ENCODE peak calls at places on chromosome 6, in nine cellular contexts. V is adrenal gland, Q is heart left ventricle, A is HCT116, P is transverse colon, S is gastrocnemius medialis, E is esophagus squamous epithelium, T is sigmoid colon, M is body of pancreas. F is an unnamed sample.

GRCh38 chr6:13527669-13528051 is 40.3 kb upstream of the GFOD1 start:
- DNase-seq in V (no peak), Q (no peak), A (no peak), P (no peak), S (no peak), E (no peak), T (no peak), M (no peak), F (no peak)

GRCh38 chr6:5325173-5325572 is 63.9 kb downstream of the FARS2 start:
- DNase-seq in V (no peak), Q (no peak), A (no peak), P (no peak), S (no peak), E (no peak), T (no peak), M (no peak), F (no peak)

GRCh38 chr6:5059036-5059896 is 25.9 kb upstream of the PPP1R3G start:
- DNase-seq in V (no peak), Q (no peak), A (no peak), P (peak), S (no peak), E (no peak), T (no peak), M (no peak), F (no peak)

GRCh38 chr6:122755901-122756300 is 23.6 kb upstream of the FABP7 start:
- DNase-seq in V (no peak), Q (no peak), A (no peak), P (no peak), S (no peak), E (no peak), T (no peak), M (no peak), F (no peak)

GRCh38 chr6:150395388-150396009 is 26.7 kb downstream of the IYD start:
- DNase-seq in V (peak), Q (peak), A (peak), P (peak), S (peak), E (no peak), T (no peak), M (peak), F (no peak)

GRCh38 chr6:118562959-118563358 is 14.9 kb downstream of the PLN start:
- DNase-seq in V (no peak), Q (no peak), A (no peak), P (no peak), S (no peak), E (no peak), T (no peak), M (no peak), F (no peak)

GRCh38 chr6:158284340-158285210 is 27.7 kb upstream of the TULP4 start:
- DNase-seq in V (no peak), Q (no peak), A (no peak), P (no peak), S (no peak), E (no peak), T (no peak), M (no peak), F (peak)

GRCh38 chr6:29887819-29888581 is 54.3 kb upstream of the HLA-A start:
- DNase-seq in V (peak), Q (peak), A (peak), P (peak), S (peak), E (no peak), T (peak), M (peak), F (peak)

GRCh38 chr6:22231616-22232015 is 65.2 kb downstream of the PRL start:
- DNase-seq in V (no peak), Q (no peak), A (no peak), P (no peak), S (no peak), E (no peak), T (no peak), M (no peak), F (no peak)

GRCh38 chr6:31776563-31776960 is 566 bp downstream of the VWA7 start:
- DNase-seq in V (no peak), Q (no peak), A (no peak), P (no peak), S (no peak), E (no peak), T (no peak), M (no peak), F (no peak)

GRCh38 chr6:31777667-31778050 is 531 bp upstream of the VWA7 start:
- DNase-seq in V (no peak), Q (no peak), A (no peak), P (no peak), S (no peak), E (no peak), T (no peak), M (no peak), F (no peak)

GRCh38 chr6:31775184-31775583 is 1.9 kb downstream of the VWA7 start:
- DNase-seq in V (no peak), Q (no peak), A (no peak), P (peak), S (no peak), E (no peak), T (no peak), M (no peak), F (no peak)

GRCh38 chr6:31776961-31777666 is at the start of gene VWA7:
- DNase-seq in V (peak), Q (peak), A (peak), P (peak), S (peak), E (no peak), T (no peak), M (peak), F (peak)

DNA sequence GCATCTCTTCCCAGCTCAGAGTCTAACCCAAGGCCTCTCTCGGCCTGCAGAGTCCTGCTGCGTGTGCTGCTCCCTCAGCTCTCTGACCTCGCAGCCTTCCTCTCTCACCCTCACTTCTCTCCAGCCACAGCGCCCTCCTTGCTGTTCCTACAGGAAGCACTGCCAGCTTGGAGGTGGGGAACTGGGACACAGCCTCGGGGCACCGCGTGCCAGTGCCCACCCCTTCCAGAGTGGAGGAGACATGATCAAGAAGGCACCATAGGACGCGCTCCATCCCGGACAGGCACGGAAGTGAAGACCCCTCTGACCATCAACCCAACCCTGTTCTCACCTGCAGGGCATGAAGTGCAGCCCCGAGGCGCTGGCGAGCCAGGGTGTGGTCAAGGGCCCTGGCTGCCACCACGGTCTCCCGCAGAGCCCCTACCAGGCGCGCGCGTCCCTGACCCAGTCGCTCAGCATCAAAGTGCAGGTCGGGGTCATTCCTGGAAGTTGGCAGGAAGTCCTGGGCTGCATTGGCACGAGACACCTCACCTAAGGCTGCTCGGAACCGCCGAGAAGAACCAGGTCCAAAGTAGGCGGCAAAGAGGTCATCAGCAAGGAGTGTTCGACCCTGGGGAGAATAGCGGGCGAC is 1.4 kb downstream of the VWA7 start:
- DNase-seq in V (no peak), Q (no peak), A (no peak), P (no peak), S (no peak), E (no peak), T (no peak), M (no peak), F (no peak)
- TF ChIP-seq POLR2A in V (no peak), Q (no peak), A (no peak), P (no peak), S (no peak), E (no peak), T (no peak), M (no peak), F (no peak)

DNA sequence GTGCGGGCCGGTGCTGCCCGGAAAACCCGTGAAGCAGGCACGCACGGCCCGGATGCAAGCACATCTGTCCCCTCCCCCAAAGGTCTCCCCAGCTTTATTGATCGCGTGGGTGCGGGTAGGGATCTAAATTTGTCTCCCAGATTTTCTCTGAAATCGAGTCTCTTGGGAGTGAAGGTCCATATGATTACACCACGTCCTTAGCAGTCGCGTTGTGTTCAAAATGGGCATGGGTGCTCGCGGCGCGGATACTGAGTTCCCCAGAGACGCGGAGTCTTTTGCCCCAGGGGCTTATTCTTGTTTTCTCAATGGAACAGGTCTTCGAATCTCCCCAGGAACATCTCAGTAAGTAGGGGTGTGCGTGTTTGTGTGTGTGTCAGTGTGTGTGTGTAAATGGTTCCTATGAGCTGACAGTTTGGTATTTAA is 2.8 kb upstream of the ZNF292 start:
- DNase-seq in V (no peak), Q (no peak), A (no peak), P (no peak), S (no peak), E (no peak), T (no peak), M (no peak), F (no peak)
- H3K4me3 ChIP-seq in V (no peak), Q (peak), A (no peak), P (peak), S (peak), E (peak), T (peak), M (peak), F (peak)

GRCh38 chr6:33049323-33049722 is 24.1 kb downstream of the HLA-DPA1 start:
- DNase-seq in V (no peak), Q (no peak), A (no peak), P (no peak), S (no peak), E (no peak), T (no peak), M (no peak), F (no peak)
- TF ChIP-seq CTCF in V (no peak), Q (no peak), A (no peak), P (no peak), S (no peak), E (no peak), T (no peak), M (no peak), F (no peak)

GRCh38 chr6:43521836-43522235 is 4.9 kb downstream of the POLR1C start:
- DNase-seq in V (no peak), Q (no peak), A (no peak), P (no peak), S (no peak), E (no peak), T (no peak), M (no peak), F (no peak)

GRCh38 chr6:43523282-43523681 is 6.4 kb downstream of the POLR1C start:
- DNase-seq in V (no peak), Q (no peak), A (no peak), P (no peak), S (no peak), E (no peak), T (no peak), M (no peak), F (no peak)

GRCh38 chr6:43520097-43520496 is 3.2 kb downstream of the POLR1C start:
- DNase-seq in V (no peak), Q (no peak), A (no peak), P (no peak), S (no peak), E (no peak), T (no peak), M (no peak), F (no peak)

GRCh38 chr6:43524483-43524961 is 7.6 kb downstream of the POLR1C start:
- DNase-seq in V (no peak), Q (no peak), A (no peak), P (no peak), S (no peak), E (no peak), T (no peak), M (no peak), F (no peak)

GRCh38 chr6:43522547-43523263 is 5.8 kb downstream of the POLR1C start:
- DNase-seq in V (no peak), Q (no peak), A (no peak), P (no peak), S (no peak), E (no peak), T (no peak), M (no peak), F (no peak)
- TF ChIP-seq POLR2A in V (no peak), Q (no peak), A (no peak), P (no peak), S (no peak), E (no peak), T (no peak), M (no peak), F (no peak)

GRCh38 chr6:14910692-14911547 is 334.9 kb upstream of the JARID2 start:
- DNase-seq in V (peak), Q (peak), A (no peak), P (peak), S (peak), E (no peak), T (peak), M (peak), F (peak)
- H3K4me3 ChIP-seq in V (no peak), Q (no peak), A (no peak), P (no peak), S (no peak), E (no peak), T (no peak), M (no peak), F (no peak)

GRCh38 chr6:81752969-81753708 is 658 bp upstream of the TENT5A start:
- DNase-seq in V (peak), Q (peak), A (peak), P (peak), S (peak), E (peak), T (peak), M (peak), F (peak)
- TF ChIP-seq CTCF in V (peak), Q (no peak), A (no peak), P (no peak), S (no peak), E (no peak), T (no peak), M (peak), F (no peak)

GRCh38 chr6:12232821-12233220 is 57.3 kb upstream of the EDN1 start:
- DNase-seq in V (no peak), Q (no peak), A (no peak), P (no peak), S (no peak), E (no peak), T (no peak), M (no peak), F (no peak)

GRCh38 chr6:12233693-12234551 is 56.2 kb upstream of the EDN1 start:
- DNase-seq in V (peak), Q (peak), A (peak), P (peak), S (peak), E (no peak), T (no peak), M (peak), F (no peak)

GRCh38 chr6:12229332-12229731 is 60.8 kb upstream of the EDN1 start:
- DNase-seq in V (no peak), Q (no peak), A (no peak), P (no peak), S (no peak), E (no peak), T (no peak), M (no peak), F (no peak)

GRCh38 chr6:12230523-12230922 is 59.6 kb upstream of the EDN1 start:
- DNase-seq in V (no peak), Q (no peak), A (no peak), P (no peak), S (no peak), E (no peak), T (no peak), M (no peak), F (no peak)

DNA sequence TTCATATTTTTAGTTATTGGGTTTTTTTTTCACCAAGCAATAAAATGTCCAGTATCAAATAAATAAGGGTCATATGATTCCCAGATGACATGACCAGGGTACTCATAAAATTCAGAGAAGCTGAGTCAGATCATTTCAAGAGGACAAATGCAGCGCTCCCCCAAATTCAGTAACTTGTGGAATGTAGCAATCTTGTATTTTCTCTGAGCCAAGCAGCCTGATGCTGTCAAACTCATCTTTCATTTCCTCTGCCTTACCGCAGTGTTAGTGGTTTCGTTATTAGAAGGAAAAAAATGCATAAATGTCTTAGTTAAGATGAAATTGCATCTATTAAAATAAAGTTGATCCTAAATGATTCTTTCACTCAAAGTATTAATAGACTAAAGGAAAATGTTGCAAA is 57.8 kb upstream of the EDN1 start:
- DNase-seq in V (no peak), Q (no peak), A (no peak), P (no peak), S (no peak), E (no peak), T (no peak), M (no peak), F (no peak)
- TF ChIP-seq POLR2A in V (no peak), Q (no peak), A (no peak), P (no peak), S (no peak), E (no peak), T (no peak), M (no peak), F (no peak)

GRCh38 chr6:106055442-106055975 is 30.6 kb upstream of the PRDM1 start:
- DNase-seq in V (no peak), Q (no peak), A (no peak), P (no peak), S (no peak), E (no peak), T (no peak), M (no peak), F (no peak)
- H3K4me3 ChIP-seq in V (no peak), Q (no peak), A (no peak), P (no peak), S (no peak), E (no peak), T (no peak), M (no peak), F (no peak)

GRCh38 chr6:42088101-42088591 is 37.8 kb downstream of the TAF8 start:
- DNase-seq in V (no peak), Q (peak), A (no peak), P (no peak), S (no peak), E (no peak), T (no peak), M (peak), F (no peak)

GRCh38 chr6:42083530-42083929 is 33.2 kb downstream of the TAF8 start:
- DNase-seq in V (no peak), Q (no peak), A (no peak), P (no peak), S (no peak), E (no peak), T (no peak), M (no peak), F (no peak)

GRCh38 chr6:42084889-42085288 is 34.6 kb downstream of the TAF8 start:
- DNase-seq in V (no peak), Q (no peak), A (no peak), P (no peak), S (no peak), E (no peak), T (no peak), M (no peak), F (no peak)

GRCh38 chr6:42086665-42087050 is 36.3 kb downstream of the TAF8 start:
- DNase-seq in V (no peak), Q (no peak), A (no peak), P (no peak), S (no peak), E (no peak), T (no peak), M (no peak), F (no peak)

GRCh38 chr6:42086046-42086664 is 35.8 kb downstream of the TAF8 start:
- DNase-seq in V (no peak), Q (no peak), A (no peak), P (no peak), S (no peak), E (no peak), T (no peak), M (peak), F (no peak)
- TF ChIP-seq CTCF in V (no peak), Q (no peak), A (no peak), P (peak), S (peak), E (peak), T (no peak), M (peak), F (no peak)

GRCh38 chr6:43053545-43054205 is at the start of gene CUL7:
- DNase-seq in V (peak), Q (peak), A (peak), P (peak), S (peak), E (peak), T (peak), M (peak), F (peak)
- TF ChIP-seq POLR2A in V (peak), Q (no peak), A (peak), P (peak), S (peak), E (no peak), T (peak), M (peak), F (no peak)